ENCODE peak calls at places on chromosomes 2 and 18, in seven cellular contexts. U, G, M, L, H, Z and C are unnamed samples.

GRCh38 chr2:201707753-201708152 is 9.3 kb upstream of the MPP4 start:
- DNase-seq in M (no peak), Z (peak), L (no peak), H (no peak), U (peak), G (no peak), C (peak)

GRCh38 chr18:77206676-77207370 is 42.8 kb upstream of the GALR1 start:
- DNase-seq in Z (peak), U (peak), H (no peak), L (no peak), M (no peak), G (no peak), C (peak)

GRCh38 chr2:106572541-106573148 is 85.5 kb downstream of the CD8B2 start:
- DNase-seq in H (no peak), L (no peak), M (no peak), Z (no peak), U (no peak), G (no peak), C (no peak)

GRCh38 chr2:31193066-31193396 is 24.3 kb downstream of the CAPN14 start:
- DNase-seq in G (no peak), H (no peak), U (no peak), Z (no peak), L (no peak), M (no peak), C (no peak)

GRCh38 chr18:57446322-57446721 is 11.1 kb downstream of the ONECUT2 start:
- DNase-seq in H (no peak), L (no peak), Z (no peak), U (peak), G (no peak), M (no peak), C (peak)

GRCh38 chr2:222582931-222583330 is 73.0 kb downstream of the FARSB start:
- DNase-seq in Z (no peak), H (no peak), M (no peak), G (no peak), U (no peak), L (no peak), C (no peak)

GRCh38 chr18:28099237-28099636 is 77.7 kb downstream of the CDH2 start:
- DNase-seq in L (no peak), G (no peak), H (no peak), M (no peak), Z (no peak), U (peak), C (no peak)

GRCh38 chr18:77191241-77191751 is 58.4 kb upstream of the GALR1 start:
- DNase-seq in H (no peak), G (no peak), L (no peak), M (no peak), U (peak), Z (peak), C (peak)

GRCh38 chr2:167140767-167141166 is 252.5 kb downstream of the XIRP2 start:
- DNase-seq in L (no peak), U (peak), M (peak), Z (peak), G (no peak), H (no peak), C (peak)

GRCh38 chr2:179936654-179937053 is 70.4 kb downstream of the CWC22 start:
- DNase-seq in Z (no peak), G (peak), U (no peak), L (no peak), M (no peak), H (no peak), C (no peak)

GRCh38 chr2:239121600-239122012 is 273.7 kb downstream of the TWIST2 start:
- DNase-seq in G (no peak), Z (no peak), U (no peak), M (no peak), H (peak), L (no peak), C (no peak)

GRCh38 chr2:19319698-19320097 is 38.7 kb downstream of the OSR1 start:
- DNase-seq in G (no peak), Z (no peak), M (no peak), H (no peak), U (no peak), L (no peak), C (no peak)

GRCh38 chr2:31249009-31249690 is 15.2 kb downstream of the EHD3 start:
- DNase-seq in L (no peak), U (no peak), Z (no peak), M (no peak), H (no peak), G (no peak), C (no peak)

GRCh38 chr2:230793573-230794359 is 71.0 kb upstream of the ITM2C start:
- DNase-seq in Z (peak), L (no peak), G (peak), M (peak), H (no peak), U (peak), C (peak)

GRCh38 chr2:234502285-234502918 is 5.5 kb upstream of the ARL4C start:
- DNase-seq in Z (peak), M (no peak), H (no peak), G (no peak), U (peak), L (no peak), C (peak)

GRCh38 chr2:213476641-213477040 is 192.4 kb downstream of the SPAG16 start:
- DNase-seq in Z (peak), M (peak), U (no peak), L (no peak), G (no peak), H (no peak), C (no peak)

GRCh38 chr2:231318954-231319353 is 76.6 kb upstream of the B3GNT7 start:
- DNase-seq in Z (no peak), U (no peak), G (no peak), H (no peak), L (no peak), M (no peak), C (no peak)

GRCh38 chr2:112243233-112243632 is 11.6 kb downstream of the ZC3H8 start:
- DNase-seq in U (no peak), M (no peak), Z (no peak), L (no peak), G (no peak), H (no peak), C (no peak)

GRCh38 chr2:134944975-134945374 is 26.4 kb downstream of the CCNT2 start:
- DNase-seq in L (no peak), H (no peak), Z (no peak), U (no peak), M (no peak), G (no peak), C (no peak)

GRCh38 chr2:3624059-3624794 is 29.3 kb downstream of the COLEC11 start:
- DNase-seq in L (peak), G (no peak), M (no peak), Z (no peak), U (peak), H (no peak), C (no peak)

GRCh38 chr2:43414586-43415125 is 181.2 kb downstream of the THADA start:
- DNase-seq in G (no peak), Z (no peak), L (no peak), U (no peak), M (no peak), H (no peak), C (no peak)

GRCh38 chr2:70043252-70043875 is 43.9 kb upstream of the PCBP1 start:
- DNase-seq in H (no peak), M (no peak), U (no peak), Z (no peak), L (peak), G (peak), C (no peak)

GRCh38 chr2:225640550-225640949 is 241.0 kb downstream of the NYAP2 start:
- DNase-seq in L (no peak), U (no peak), G (no peak), Z (no peak), H (no peak), M (no peak), C (no peak)

GRCh38 chr2:168773128-168773527 is 29.3 kb upstream of the NOSTRIN start:
- DNase-seq in M (no peak), L (no peak), H (no peak), G (no peak), Z (no peak), U (no peak), C (no peak)

GRCh38 chr2:187509667-187510417 is 44.4 kb downstream of the TFPI start:
- DNase-seq in H (no peak), M (no peak), Z (no peak), U (no peak), G (no peak), L (no peak), C (no peak)

GRCh38 chr18:35283923-35284794 is 5.9 kb downstream of the ZSCAN30 start:
- DNase-seq in H (no peak), M (no peak), U (no peak), G (no peak), Z (no peak), L (no peak), C (no peak)

GRCh38 chr2:151862688-151863087 is 34.5 kb upstream of the ARL5A start:
- DNase-seq in Z (no peak), L (no peak), G (no peak), U (no peak), M (no peak), H (no peak), C (no peak)

GRCh38 chr2:78417355-78417754 is 608.1 kb upstream of the REG3G start:
- DNase-seq in U (no peak), H (no peak), Z (no peak), L (no peak), G (no peak), M (no peak), C (no peak)

GRCh38 chr18:37476182-37476581 is 89.4 kb downstream of the CELF4 start:
- DNase-seq in H (no peak), G (no peak), M (no peak), U (peak), Z (peak), L (no peak), C (peak)
- TF ChIP-seq CTCF in H (peak), G (no peak), M (peak), U (peak), Z (peak), L (peak), C (peak)

GRCh38 chr2:39839261-39839848 is 60.3 kb upstream of the THUMPD2 start:
- DNase-seq in G (no peak), H (peak), U (no peak), M (no peak), L (no peak), Z (no peak), C (no peak)
- H3K4me3 ChIP-seq in G (no peak), H (no peak), U (no peak), M (no peak), L (no peak), Z (no peak), C (no peak)

GRCh38 chr2:208269091-208269490 is 3.0 kb downstream of the PIKFYVE start:
- DNase-seq in U (no peak), Z (no peak), G (no peak), M (no peak), H (no peak), L (no peak), C (no peak)
- TF ChIP-seq CTCF in U (peak), Z (no peak), G (no peak), M (no peak), H (no peak), L (peak), C (no peak)

GRCh38 chr2:174013310-174013751 is 48.2 kb upstream of the SP3 start:
- DNase-seq in U (no peak), G (no peak), L (peak), H (peak), M (no peak), Z (peak), C (peak)
- H3K4me3 ChIP-seq in U (peak), G (no peak), L (peak), H (peak), M (peak), Z (peak), C (peak)